ENCODE peak calls at places on chromosome 12, in six cellular contexts. One of them, this sample, is unnamed.

GRCh38 chr12:92568631-92569128 is 134.1 kb upstream of the PLEKHG7 start:
- DNase-seq in hypothalamus: no peak
- DNase-seq in iPS-NIHi11: no peak
- DNase-seq in Daoy: no peak
- DNase-seq in activated CD4-positive, alpha-beta T cell treated with anti-CD3 and anti-CD28 coated beads, Interleukin-2, amount 50 U/mL, for 48 hours: no peak
- DNase-seq in posterior cingulate gyrus: no peak
- DNase-seq in this sample: no peak

GRCh38 chr12:83343767-83344166 is 657.1 kb downstream of the TMTC2 start:
- DNase-seq in activated CD4-positive, alpha-beta T cell treated with anti-CD3 and anti-CD28 coated beads, Interleukin-2, amount 50 U/mL, for 48 hours: no peak
- DNase-seq in iPS-NIHi11: no peak
- DNase-seq in posterior cingulate gyrus: no peak
- DNase-seq in Daoy: no peak
- DNase-seq in hypothalamus: no peak
- DNase-seq in this sample: no peak

GRCh38 chr12:50187084-50187900 is 20.1 kb upstream of the CERS5 start:
- DNase-seq in iPS-NIHi11: no peak
- DNase-seq in posterior cingulate gyrus: no peak
- DNase-seq in activated CD4-positive, alpha-beta T cell treated with anti-CD3 and anti-CD28 coated beads, Interleukin-2, amount 50 U/mL, for 48 hours: peak
- DNase-seq in hypothalamus: no peak
- DNase-seq in Daoy: peak
- DNase-seq in this sample: no peak

GRCh38 chr12:76470028-76470939 is 89.3 kb downstream of the OSBPL8 start:
- DNase-seq in hypothalamus: no peak
- DNase-seq in activated CD4-positive, alpha-beta T cell treated with anti-CD3 and anti-CD28 coated beads, Interleukin-2, amount 50 U/mL, for 48 hours: no peak
- DNase-seq in Daoy: peak
- DNase-seq in iPS-NIHi11: peak
- DNase-seq in posterior cingulate gyrus: no peak
- DNase-seq in this sample: no peak

GRCh38 chr12:18644564-18644963 is 93.2 kb downstream of the PLCZ1 start:
- DNase-seq in iPS-NIHi11: no peak
- DNase-seq in activated CD4-positive, alpha-beta T cell treated with anti-CD3 and anti-CD28 coated beads, Interleukin-2, amount 50 U/mL, for 48 hours: no peak
- DNase-seq in hypothalamus: no peak
- DNase-seq in posterior cingulate gyrus: no peak
- DNase-seq in Daoy: no peak
- DNase-seq in this sample: no peak

GRCh38 chr12:23950775-23951391 is 1.4 kb upstream of the SOX5 start:
- DNase-seq in Daoy: no peak
- DNase-seq in posterior cingulate gyrus: no peak
- DNase-seq in hypothalamus: no peak
- DNase-seq in activated CD4-positive, alpha-beta T cell treated with anti-CD3 and anti-CD28 coated beads, Interleukin-2, amount 50 U/mL, for 48 hours: no peak
- DNase-seq in iPS-NIHi11: peak
- DNase-seq in this sample: no peak

GRCh38 chr12:56206373-56207166 is 15.2 kb downstream of the RNF41 start:
- DNase-seq in iPS-NIHi11: peak
- DNase-seq in posterior cingulate gyrus: no peak
- DNase-seq in hypothalamus: peak
- DNase-seq in Daoy: peak
- DNase-seq in activated CD4-positive, alpha-beta T cell treated with anti-CD3 and anti-CD28 coated beads, Interleukin-2, amount 50 U/mL, for 48 hours: peak
- DNase-seq in this sample: no peak

GRCh38 chr12:48787791-48788521 is 933 bp downstream of the ADCY6 start:
- DNase-seq in Daoy: no peak
- DNase-seq in hypothalamus: no peak
- DNase-seq in activated CD4-positive, alpha-beta T cell treated with anti-CD3 and anti-CD28 coated beads, Interleukin-2, amount 50 U/mL, for 48 hours: no peak
- DNase-seq in iPS-NIHi11: no peak
- DNase-seq in posterior cingulate gyrus: no peak
- DNase-seq in this sample: no peak

GRCh38 chr12:14654842-14655241 is 41.6 kb downstream of the GUCY2C start:
- DNase-seq in activated CD4-positive, alpha-beta T cell treated with anti-CD3 and anti-CD28 coated beads, Interleukin-2, amount 50 U/mL, for 48 hours: no peak
- DNase-seq in posterior cingulate gyrus: no peak
- DNase-seq in iPS-NIHi11: no peak
- DNase-seq in hypothalamus: no peak
- DNase-seq in Daoy: no peak
- DNase-seq in this sample: no peak

GRCh38 chr12:89920866-89921265 is 212.2 kb upstream of the ATP2B1 start:
- DNase-seq in Daoy: no peak
- DNase-seq in hypothalamus: no peak
- DNase-seq in posterior cingulate gyrus: no peak
- DNase-seq in iPS-NIHi11: no peak
- DNase-seq in activated CD4-positive, alpha-beta T cell treated with anti-CD3 and anti-CD28 coated beads, Interleukin-2, amount 50 U/mL, for 48 hours: no peak
- DNase-seq in this sample: no peak

GRCh38 chr12:82651489-82651888 is 35.2 kb upstream of the TMTC2 start:
- DNase-seq in activated CD4-positive, alpha-beta T cell treated with anti-CD3 and anti-CD28 coated beads, Interleukin-2, amount 50 U/mL, for 48 hours: no peak
- DNase-seq in Daoy: peak
- DNase-seq in posterior cingulate gyrus: no peak
- DNase-seq in hypothalamus: no peak
- DNase-seq in iPS-NIHi11: no peak
- DNase-seq in this sample: no peak

GRCh38 chr12:48446372-48446771 is 26.0 kb upstream of the ANP32D start:
- DNase-seq in activated CD4-positive, alpha-beta T cell treated with anti-CD3 and anti-CD28 coated beads, Interleukin-2, amount 50 U/mL, for 48 hours: no peak
- DNase-seq in hypothalamus: no peak
- DNase-seq in posterior cingulate gyrus: no peak
- DNase-seq in Daoy: no peak
- DNase-seq in iPS-NIHi11: no peak
- DNase-seq in this sample: no peak

GRCh38 chr12:106271575-106272505 is 24.0 kb upstream of the CKAP4 start:
- DNase-seq in hypothalamus: no peak
- DNase-seq in activated CD4-positive, alpha-beta T cell treated with anti-CD3 and anti-CD28 coated beads, Interleukin-2, amount 50 U/mL, for 48 hours: no peak
- DNase-seq in iPS-NIHi11: no peak
- DNase-seq in posterior cingulate gyrus: no peak
- DNase-seq in Daoy: no peak
- DNase-seq in this sample: no peak

GRCh38 chr12:116495260-116495659 is 63.9 kb upstream of the MAP1LC3B2 start:
- DNase-seq in iPS-NIHi11: no peak
- DNase-seq in hypothalamus: no peak
- DNase-seq in Daoy: peak
- DNase-seq in activated CD4-positive, alpha-beta T cell treated with anti-CD3 and anti-CD28 coated beads, Interleukin-2, amount 50 U/mL, for 48 hours: no peak
- DNase-seq in posterior cingulate gyrus: no peak
- DNase-seq in this sample: no peak

GRCh38 chr12:124790650-124791400 is 72.8 kb downstream of the SCARB1 start:
- DNase-seq in activated CD4-positive, alpha-beta T cell treated with anti-CD3 and anti-CD28 coated beads, Interleukin-2, amount 50 U/mL, for 48 hours: no peak
- DNase-seq in posterior cingulate gyrus: no peak
- DNase-seq in hypothalamus: no peak
- DNase-seq in iPS-NIHi11: no peak
- DNase-seq in Daoy: no peak
- DNase-seq in this sample: no peak

GRCh38 chr12:62995097-62995496 is 60.1 kb upstream of the PPM1H start:
- DNase-seq in hypothalamus: no peak
- DNase-seq in activated CD4-positive, alpha-beta T cell treated with anti-CD3 and anti-CD28 coated beads, Interleukin-2, amount 50 U/mL, for 48 hours: no peak
- DNase-seq in posterior cingulate gyrus: no peak
- DNase-seq in Daoy: no peak
- DNase-seq in iPS-NIHi11: peak
- DNase-seq in this sample: no peak

GRCh38 chr12:131054345-131055092 is 100.8 kb downstream of the ADGRD1 start:
- DNase-seq in hypothalamus: no peak
- DNase-seq in posterior cingulate gyrus: no peak
- DNase-seq in Daoy: no peak
- DNase-seq in activated CD4-positive, alpha-beta T cell treated with anti-CD3 and anti-CD28 coated beads, Interleukin-2, amount 50 U/mL, for 48 hours: no peak
- DNase-seq in iPS-NIHi11: no peak
- DNase-seq in this sample: no peak

GRCh38 chr12:54390668-54391551 is 6.4 kb upstream of the ZNF385A start:
- DNase-seq in posterior cingulate gyrus: peak
- DNase-seq in activated CD4-positive, alpha-beta T cell treated with anti-CD3 and anti-CD28 coated beads, Interleukin-2, amount 50 U/mL, for 48 hours: peak
- DNase-seq in hypothalamus: peak
- DNase-seq in iPS-NIHi11: peak
- DNase-seq in Daoy: no peak
- DNase-seq in this sample: peak